ENCODE peak calls at places on chromosomes 3 and 15, in five cellular contexts. M is Calu3; Y is activated CD8-positive, alpha-beta memory T cell treated with anti-CD3 and anti-CD28 coated beads for 1 hour; F is nucleus accumbens; N is left colon. U is an unnamed sample.

GRCh38 chr15:34223904-34224596 is 766 bp upstream of the EMC4 start:
- DNase-seq in M (no peak), Y (no peak), F (peak), N (peak), U (no peak)

GRCh38 chr15:95912280-95912625 is 418.2 kb upstream of the NR2F2 start:
- DNase-seq in M (no peak), Y (no peak), F (no peak), N (no peak), U (no peak)

GRCh38 chr3:57948080-57948671 is 60.0 kb upstream of the FLNB start:
- DNase-seq in M (no peak), Y (no peak), F (peak), N (no peak), U (no peak)

GRCh38 chr15:64093627-64094417 is at the start of gene CIAO2A:
- DNase-seq in M (peak), Y (peak), F (peak), N (peak), U (peak)

GRCh38 chr3:168094877-168095610 is 680 bp downstream of the GOLIM4 start:
- DNase-seq in M (peak), Y (no peak), F (peak), N (peak), U (peak)

GRCh38 chr3:46091046-46091445 is 63.8 kb upstream of the XCR1 start:
- DNase-seq in M (no peak), Y (no peak), F (no peak), N (no peak), U (no peak)

GRCh38 chr3:46934508-46935167 is 41.9 kb downstream of the CCDC12 start:
- DNase-seq in M (no peak), Y (no peak), F (no peak), N (no peak), U (no peak)

GRCh38 chr3:47661121-47661752 is 82.6 kb upstream of the CSPG5 start:
- DNase-seq in M (peak), Y (no peak), F (no peak), N (no peak), U (no peak)

GRCh38 chr15:44188810-44189209 is 6.3 kb downstream of the FRMD5 start:
- DNase-seq in M (no peak), Y (no peak), F (peak), N (no peak), U (no peak)

GRCh38 chr3:129829640-129830039 is 63.9 kb downstream of the TMCC1 start:
- DNase-seq in M (peak), Y (no peak), F (peak), N (peak), U (no peak)

GRCh38 chr15:45714501-45715488 is 80.0 kb downstream of the SQOR start:
- DNase-seq in M (peak), Y (no peak), F (peak), N (peak), U (peak)

GRCh38 chr15:96564546-96564945 is 234.0 kb downstream of the NR2F2 start:
- DNase-seq in M (no peak), Y (no peak), F (no peak), N (no peak), U (no peak)

GRCh38 chr3:23968467-23969184 is 23.5 kb downstream of the NR1D2 start:
- DNase-seq in M (no peak), Y (no peak), F (no peak), N (no peak), U (no peak)

GRCh38 chr15:64813075-64813474 is 12.4 kb downstream of the PIF1 start:
- DNase-seq in M (no peak), Y (no peak), F (no peak), N (no peak), U (no peak)

GRCh38 chr3:73086071-73086494 is 24.6 kb downstream of the EBLN2 start:
- DNase-seq in M (peak), Y (peak), F (peak), N (peak), U (no peak)

GRCh38 chr3:116045251-116045770 is 400.0 kb downstream of the LSAMP start:
- DNase-seq in M (no peak), Y (no peak), F (no peak), N (no peak), U (no peak)

GRCh38 chr15:73826711-73827243 is 46.6 kb upstream of the TBC1D21 start:
- DNase-seq in M (no peak), Y (no peak), F (no peak), N (no peak), U (no peak)

GRCh38 chr15:74780983-74781672 is 752 bp upstream of the CSK start:
- DNase-seq in M (no peak), Y (no peak), F (no peak), N (no peak), U (no peak)

GRCh38 chr15:96079882-96080281 is 250.6 kb upstream of the NR2F2 start:
- DNase-seq in M (no peak), Y (no peak), F (no peak), N (no peak), U (no peak)

GRCh38 chr3:185152433-185153169 is at the start of gene C3orf70:
- DNase-seq in M (peak), Y (no peak), F (peak), N (peak), U (peak)

U was measured in lung.